ENCODE peak calls at places on chromosomes 13 and 19, in nine cellular contexts. N is neural progenitor cell, G is AG04450, F is left ventricle myocardium inferior, R is GM23248, K is Panc1, T is RWPE2, D is hepatocyte, V is heart left ventricle. Z is an unnamed sample.

GRCh38 chr19:46218160-46218559 is 11.4 kb upstream of the IGFL1 start:
- DNase-seq in N (peak; percentile 89), G (no peak), F (no peak), R (peak; percentile 36), K (no peak), T (no peak), D (peak; percentile 68), V (no peak), Z (peak; percentile 59)

GRCh38 chr19:46466536-46467199 is 4.7 kb downstream of the PNMA8A start:
- DNase-seq in N (no peak), G (peak; percentile 80), F (peak; percentile 56), R (peak; percentile 88), K (no peak), T (no peak), D (no peak), V (no peak), Z (peak; percentile 97)

GRCh38 chr13:68509734-68510621 is 1279.8 kb upstream of the PCDH9 start:
- DNase-seq in N (no peak), G (no peak), F (no peak), R (no peak), K (no peak), T (no peak), D (no peak), V (no peak), Z (no peak)

GRCh38 chr13:85582890-85583289 is 216.3 kb downstream of the SLITRK6 start:
- DNase-seq in N (no peak), G (no peak), F (no peak), R (no peak), K (no peak), T (no peak), D (no peak), V (no peak), Z (peak; percentile 93)

GRCh38 chr19:37077615-37077928 is 661 bp upstream of the ZNF420 start:
- DNase-seq in N (no peak), G (no peak), F (no peak), R (no peak), K (no peak), T (no peak), D (no peak), V (no peak), Z (no peak)

GRCh38 chr19:15294591-15294990 is 37.7 kb downstream of the BRD4 start:
- DNase-seq in N (no peak), G (no peak), F (peak; percentile 66), R (no peak), K (no peak), T (no peak), D (no peak), V (peak; percentile 70), Z (no peak)

GRCh38 chr19:43548706-43549105 is 15.7 kb downstream of the ZNF575 start:
- DNase-seq in N (no peak), G (no peak), F (no peak), R (no peak), K (no peak), T (no peak), D (no peak), V (no peak), Z (no peak)

GRCh38 chr19:29662604-29663404 is 2.5 kb upstream of the PLEKHF1 start:
- DNase-seq in N (no peak), G (peak; percentile 85), F (peak; percentile 60), R (peak; percentile 99), K (no peak), T (no peak), D (peak; percentile 76), V (peak; percentile 68), Z (peak; percentile 82)

GRCh38 chr19:8640402-8641004 is 10.1 kb downstream of the NFILZ start:
- DNase-seq in N (no peak), G (no peak), F (peak; percentile 36), R (peak; percentile 47), K (no peak), T (no peak), D (peak; percentile 46), V (peak; percentile 28), Z (no peak)

GRCh38 chr13:23871616-23872220 is 17.5 kb downstream of the MIPEP start:
- DNase-seq in N (peak; percentile 12), G (no peak), F (no peak), R (peak; percentile 55), K (no peak), T (no peak), D (no peak), V (no peak), Z (no peak)

GRCh38 chr19:12841094-12841493 is 2.8 kb downstream of the MAST1 start:
- DNase-seq in N (peak; percentile 100), G (no peak), F (no peak), R (peak; percentile 45), K (no peak), T (no peak), D (peak; percentile 77), V (no peak), Z (no peak)

DNA sequence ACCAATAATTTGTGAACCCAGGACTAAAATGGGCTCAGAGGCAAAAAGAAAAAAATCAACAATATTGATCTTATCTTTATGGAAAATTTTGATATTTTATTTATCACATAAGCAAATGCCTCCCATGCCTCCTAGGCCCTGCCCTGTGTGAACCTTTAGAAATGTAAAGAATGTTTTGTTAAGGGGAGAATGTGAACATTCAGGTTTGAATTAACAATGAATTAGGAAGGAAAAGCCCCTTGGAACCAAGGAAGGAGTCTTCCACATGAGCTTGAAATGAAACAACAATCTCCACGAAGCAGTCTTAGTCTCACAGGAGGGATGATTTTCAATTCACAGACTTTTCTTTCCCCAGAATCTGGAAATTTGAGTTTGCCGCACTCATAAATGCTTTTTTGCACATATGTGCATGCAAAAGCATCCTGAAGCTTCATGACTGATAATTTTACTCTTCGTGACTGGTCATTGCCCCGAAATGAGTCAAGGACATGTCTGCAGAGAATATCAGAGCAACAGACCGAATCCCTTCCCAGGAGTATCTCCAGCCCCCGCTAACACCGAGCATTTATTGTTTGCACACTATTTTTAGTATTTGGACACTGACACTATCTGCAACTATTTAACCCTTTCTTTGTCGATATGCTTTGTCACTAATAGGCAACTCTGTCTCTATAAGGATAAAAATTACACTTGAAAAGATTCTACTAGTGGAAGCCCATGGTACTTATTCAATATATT is 135.2 kb downstream of the DCT start:
- DNase-seq in N (no peak), G (no peak), F (no peak), R (peak; percentile 69), K (no peak), T (no peak), D (no peak), V (no peak), Z (no peak)
- H3K4me3 ChIP-seq in N (no peak overlapping the region), G (no peak overlapping the region), F (no peak overlapping the region), R (no peak overlapping the region), K (no peak overlapping the region), T (no peak overlapping the region), D (no peak overlapping the region), V (no peak overlapping the region), Z (no peak overlapping the region)

DNA sequence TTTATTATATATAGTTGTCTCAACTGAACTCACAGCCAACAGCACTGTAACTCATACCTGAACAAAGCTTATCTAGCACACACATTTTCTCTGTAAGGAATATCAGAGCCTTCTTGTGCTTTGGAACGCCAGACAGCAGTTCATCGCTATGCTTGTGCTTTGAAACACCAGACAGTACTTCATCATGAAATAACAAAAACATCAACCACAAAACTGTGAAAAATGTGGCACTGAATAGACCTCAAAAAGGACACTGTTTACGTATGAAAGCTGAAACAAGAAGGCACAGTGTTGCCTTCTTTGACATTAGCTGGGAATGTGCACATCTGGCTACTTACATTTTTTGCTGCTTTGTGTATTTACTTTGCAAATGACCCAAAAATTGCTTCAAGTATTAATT is 160.2 kb downstream of the PDS5B start:
- DNase-seq in N (no peak), G (no peak), F (no peak), R (no peak), K (no peak), T (no peak), D (no peak), V (no peak), Z (no peak)
- H3K27ac ChIP-seq in N (no peak overlapping the region), G (no peak overlapping the region), F (no peak overlapping the region), R (no peak overlapping the region), K (no peak overlapping the region), T (no peak overlapping the region), D (no peak overlapping the region), V (no peak overlapping the region), Z (no peak overlapping the region)

DNA sequence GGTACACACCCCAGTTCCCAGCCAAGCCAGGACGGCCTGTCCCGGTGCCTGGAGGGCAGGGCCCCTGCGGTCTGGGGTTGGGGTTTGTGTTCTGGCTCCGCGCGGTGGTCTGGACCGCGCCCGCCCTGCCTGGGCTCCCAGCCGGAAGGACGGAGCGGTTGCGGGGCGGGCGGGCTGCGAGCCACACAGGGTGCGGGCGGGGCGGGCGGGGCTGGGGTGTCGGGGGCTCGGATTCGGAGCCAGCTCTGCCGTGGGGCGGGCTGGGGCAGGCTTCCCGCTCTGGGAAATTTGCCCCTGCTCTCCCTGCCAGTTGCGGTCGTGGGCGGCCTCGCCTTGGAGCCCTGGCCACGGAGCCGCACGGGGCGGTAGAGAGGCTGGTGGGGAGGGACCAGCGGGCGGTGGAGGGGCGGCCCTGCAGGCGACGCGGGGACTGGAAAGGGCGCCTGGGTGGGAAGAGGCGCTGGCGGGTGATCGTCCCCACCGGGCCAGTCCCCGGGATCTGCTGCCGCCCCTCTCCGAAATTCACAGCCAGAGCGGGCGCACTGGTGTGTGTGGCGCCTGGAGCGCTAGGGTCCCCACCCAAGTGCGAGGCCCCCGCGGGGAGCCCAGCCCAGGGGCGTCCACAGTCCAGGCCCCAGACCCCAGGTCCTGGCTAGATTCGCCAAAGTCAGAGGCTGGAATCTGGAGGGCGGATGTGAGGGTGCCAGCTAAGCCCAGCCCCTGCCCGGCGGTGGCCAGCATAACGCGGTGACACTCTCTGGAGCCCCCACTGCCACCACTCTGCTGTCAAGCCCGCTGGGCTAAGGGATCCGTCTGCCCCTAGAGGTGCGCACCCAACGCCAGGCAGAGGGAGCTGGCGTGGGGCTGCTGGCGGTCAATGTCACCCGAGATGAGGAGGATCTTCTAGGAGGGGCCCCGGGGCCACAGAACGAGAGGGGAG is 11.0 kb upstream of the ZNF492 start:
- DNase-seq in N (no peak), G (no peak), F (no peak), R (peak; percentile 2), K (no peak), T (no peak), D (no peak), V (no peak), Z (no peak)
- H3K4me3 ChIP-seq in N (no peak overlapping the region), G (no peak overlapping the region), F (peak overlapping the region; percentile 53), R (no peak overlapping the region), K (no peak overlapping the region), T (no peak overlapping the region), D (no peak overlapping the region), V (peak overlapping the region; percentile 34), Z (no peak overlapping the region)

GRCh38 chr19:17213334-17213733 is 1.8 kb upstream of the USE1 start:
- DNase-seq in N (no peak), G (no peak), F (no peak), R (no peak), K (no peak), T (no peak), D (peak; percentile 3), V (no peak), Z (no peak)

GRCh38 chr19:17219286-17219685 is 4.1 kb downstream of the USE1 start:
- DNase-seq in N (no peak), G (no peak), F (no peak), R (no peak), K (no peak), T (no peak), D (no peak), V (no peak), Z (no peak)

GRCh38 chr19:17215125-17215971 is at the start of gene USE1:
- DNase-seq in N (peak; percentile 96), G (peak; percentile 74), F (peak; percentile 91), R (peak; percentile 98), K (peak; percentile 41), T (peak; percentile 91), D (peak; percentile 94), V (peak; percentile 91), Z (peak; percentile 88)

GRCh38 chr19:17214531-17215124 is 529 bp upstream of the USE1 start:
- DNase-seq in N (no peak), G (no peak), F (no peak), R (no peak), K (no peak), T (no peak), D (peak; percentile 3), V (no peak), Z (no peak)

GRCh38 chr19:17216058-17216670 is 1.0 kb downstream of the USE1 start:
- DNase-seq in N (no peak), G (no peak), F (no peak), R (no peak), K (no peak), T (no peak), D (no peak), V (no peak), Z (no peak)
- H3K27ac ChIP-seq in N (no peak overlapping the region), G (no peak overlapping the region), F (peak overlapping the region; percentile 95), R (no peak overlapping the region), K (peak overlapping the region; percentile 79), T (peak overlapping the region; percentile 80), D (peak overlapping the region; percentile 95), V (peak overlapping the region; percentile 96), Z (no peak overlapping the region)

Z was measured in mammary epithelial cell.